ENCODE peak calls at places on chromosomes 13 and 19, in four cellular contexts. I, C, M and H are unnamed samples.

GRCh38 chr13:43572601-43573360 is 214.0 kb downstream of the ENOX1 start:
- DNase-seq in I (no peak), C (no peak), M (no peak), H (no peak)

GRCh38 chr13:95546919-95547318 is 5.6 kb upstream of the CLDN10 start:
- DNase-seq in I (no peak), C (no peak), M (no peak), H (no peak)

GRCh38 chr19:4606921-4607678 is 32.2 kb upstream of the TNFAIP8L1 start:
- DNase-seq in I (no peak), C (no peak), M (no peak), H (no peak)

GRCh38 chr19:39167461-39168257 is 29.1 kb upstream of the NCCRP1 start:
- DNase-seq in I (no peak), C (no peak), M (no peak), H (no peak)

GRCh38 chr13:20303636-20304035 is 71.5 kb upstream of the GJB6 start:
- DNase-seq in I (no peak), C (no peak), M (no peak), H (no peak)

GRCh38 chr19:39003188-39003587 is 27.6 kb upstream of the FBXO17 start:
- DNase-seq in I (no peak), C (no peak), M (no peak), H (no peak)

GRCh38 chr19:55681131-55682087 is 6.4 kb downstream of the EPN1 start:
- DNase-seq in I (no peak), C (no peak), M (no peak), H (no peak)

GRCh38 chr13:58889474-58889873 is 1257.9 kb downstream of the PCDH17 start:
- DNase-seq in I (no peak), C (no peak), M (no peak), H (no peak)

GRCh38 chr19:926595-927043 is 784 bp downstream of the ARID3A start:
- DNase-seq in I (peak), C (peak), M (peak), H (no peak)

GRCh38 chr19:23991170-23991569 is 76.5 kb downstream of the ZNF726 start:
- DNase-seq in I (no peak), C (no peak), M (no peak), H (no peak)

GRCh38 chr19:36986601-36987000 is 70.5 kb downstream of the ZNF568 start:
- DNase-seq in I (no peak), C (no peak), M (no peak), H (no peak)

GRCh38 chr19:38831142-38831605 is 420 bp downstream of the ECH1 start:
- DNase-seq in I (no peak), C (peak), M (peak), H (peak)

GRCh38 chr19:7994114-7994513 is 11.3 kb downstream of the ELAVL1 start:
- DNase-seq in I (no peak), C (no peak), M (no peak), H (no peak)

GRCh38 chr19:55305491-55305890 is 19.6 kb downstream of the TMEM150B start:
- DNase-seq in I (peak), C (no peak), M (peak), H (peak)

GRCh38 chr19:11364935-11365334 is 9.5 kb upstream of the SWSAP1 start:
- DNase-seq in I (no peak), C (no peak), M (no peak), H (no peak)

GRCh38 chr19:33676999-33677665 is 55.4 kb downstream of the CHST8 start:
- DNase-seq in I (no peak), C (peak), M (no peak), H (no peak)

GRCh38 chr19:34793562-34793961 is 20.5 kb upstream of the ZNF599 start:
- DNase-seq in I (no peak), C (no peak), M (no peak), H (no peak)

GRCh38 chr19:2974342-2974932 is 2.9 kb upstream of the TLE6 start:
- DNase-seq in I (peak), C (no peak), M (no peak), H (no peak)

GRCh38 chr19:55459950-55460657 is 1.3 kb downstream of the ISOC2 start:
- DNase-seq in I (no peak), C (no peak), M (no peak), H (no peak)

GRCh38 chr13:20828540-20829364 is 55.0 kb upstream of the EEF1AKMT1 start:
- DNase-seq in I (peak), C (no peak), M (peak), H (peak)

GRCh38 chr19:49696115-49696514 is 5.2 kb downstream of the CPT1C start:
- DNase-seq in I (no peak), C (no peak), M (no peak), H (no peak)

GRCh38 chr13:67369895-67370660 is 139.9 kb upstream of the PCDH9 start:
- DNase-seq in I (no peak), C (no peak), M (peak), H (no peak)

GRCh38 chr19:7397687-7398086 is 49.0 kb downstream of the ARHGEF18 start:
- DNase-seq in I (no peak), C (no peak), M (peak), H (no peak)